ENCODE peak calls at places on chromosomes 7 and 10, in seven cellular contexts. S, W, G, O, E, R and Q are unnamed samples. For H3K4me1, the result is how much of the 10 kb centered on the place peaks cover.

GRCh38 chr10:22959292-22959691 is 31.4 kb downstream of the ARMC3 start:
- DNase-seq in E (no peak), G (peak), R (no peak), S (no peak), O (no peak), W (no peak), Q (no peak)

GRCh38 chr7:96236198-96237039 is 85.5 kb downstream of the SLC25A13 start:
- DNase-seq in W (peak), O (peak), S (no peak), G (no peak), E (no peak), R (peak), Q (no peak)

GRCh38 chr10:128431083-128431482 is 304.9 kb upstream of the MKI67 start:
- DNase-seq in R (no peak), O (no peak), S (no peak), W (no peak), G (no peak), E (no peak), Q (no peak)

GRCh38 chr7:36949711-36950600 is 225.7 kb upstream of the AOAH start:
- DNase-seq in E (no peak), S (no peak), G (peak), W (no peak), O (no peak), R (no peak), Q (no peak)

GRCh38 chr10:13673165-13673564 is 86.4 kb downstream of the PRPF18 start:
- DNase-seq in G (no peak), R (no peak), W (no peak), S (no peak), E (no peak), O (no peak), Q (no peak)

GRCh38 chr7:139940866-139941265 is 111.8 kb downstream of the TBXAS1 start:
- DNase-seq in G (no peak), S (no peak), W (no peak), O (no peak), E (no peak), R (no peak), Q (no peak)

GRCh38 chr7:134547738-134548054 is 1.2 kb upstream of the AKR1B15 start:
- DNase-seq in W (no peak), E (no peak), G (no peak), S (peak), O (no peak), R (no peak), Q (no peak)

GRCh38 chr10:48476279-48476982 is 128.4 kb downstream of the ARHGAP22 start:
- DNase-seq in G (no peak), S (no peak), R (no peak), E (peak), W (peak), O (no peak), Q (no peak)

GRCh38 chr7:24978837-24979469 is 1.0 kb downstream of the OSBPL3 start:
- DNase-seq in E (peak), R (no peak), G (no peak), S (no peak), W (no peak), O (no peak), Q (no peak)

GRCh38 chr10:123792579-123792978 is 99.0 kb downstream of the CPXM2 start:
- DNase-seq in O (no peak), R (no peak), G (no peak), S (no peak), W (no peak), E (peak), Q (no peak)

GRCh38 chr10:51508156-51508555 is 191.2 kb downstream of the CSTF2T start:
- DNase-seq in S (no peak), R (no peak), O (no peak), W (no peak), G (no peak), E (no peak), Q (no peak)

GRCh38 chr10:109931153-109931552 is 7.8 kb upstream of the XPNPEP1 start:
- DNase-seq in E (no peak), W (no peak), G (no peak), S (no peak), R (no peak), O (no peak), Q (no peak)

GRCh38 chr7:131346885-131347592 is 19.4 kb downstream of the MKLN1 start:
- DNase-seq in E (no peak), G (no peak), S (no peak), R (no peak), W (no peak), O (no peak), Q (no peak)

GRCh38 chr7:96794063-96794462 is 84.4 kb upstream of the SEM1 start:
- DNase-seq in E (no peak), W (no peak), O (no peak), G (no peak), S (no peak), R (no peak), Q (no peak)

GRCh38 chr7:102068846-102069245 is 217.8 kb upstream of the SH2B2 start:
- DNase-seq in G (no peak), O (no peak), S (no peak), R (no peak), W (no peak), E (no peak), Q (no peak)

GRCh38 chr7:100803398-100804161 is 23.7 kb downstream of the EPHB4 start:
- DNase-seq in G (peak), O (no peak), W (peak), R (peak), S (peak), E (peak), Q (no peak)

GRCh38 chr10:59654007-59654406 is 55.6 kb downstream of the SLC16A9 start:
- DNase-seq in W (no peak), R (no peak), E (no peak), G (no peak), O (no peak), S (no peak), Q (no peak)

GRCh38 chr7:25009271-25009670 is 29.3 kb upstream of the OSBPL3 start:
- DNase-seq in E (no peak), S (no peak), R (no peak), G (no peak), W (no peak), O (no peak), Q (no peak)

GRCh38 chr10:85642082-85642420 is 724.5 kb downstream of the GRID1 start:
- DNase-seq in W (no peak), G (no peak), E (no peak), O (no peak), R (no peak), S (no peak), Q (no peak)

GRCh38 chr10:110747609-110748464 is 103.7 kb downstream of the RBM20 start:
- DNase-seq in G (no peak), R (no peak), E (no peak), S (no peak), W (no peak), O (no peak), Q (no peak)

GRCh38 chr10:110044681-110045080 is 36.9 kb downstream of the ADD3 start:
- DNase-seq in E (no peak), O (no peak), R (no peak), W (no peak), S (no peak), G (no peak), Q (no peak)

GRCh38 chr10:5252177-5253037 is 55.8 kb downstream of the AKR1C4 start:
- DNase-seq in W (no peak), E (peak), O (no peak), G (peak), R (no peak), S (no peak), Q (no peak)

GRCh38 chr10:18377898-18378297 is 237.7 kb downstream of the CACNB2 start:
- DNase-seq in G (no peak), E (no peak), S (no peak), O (no peak), W (no peak), R (no peak), Q (no peak)

GRCh38 chr7:116173051-116174028 is 37.0 kb upstream of the TES start:
- DNase-seq in O (peak), W (peak), E (no peak), S (no peak), G (peak), R (peak), Q (peak)

DNA sequence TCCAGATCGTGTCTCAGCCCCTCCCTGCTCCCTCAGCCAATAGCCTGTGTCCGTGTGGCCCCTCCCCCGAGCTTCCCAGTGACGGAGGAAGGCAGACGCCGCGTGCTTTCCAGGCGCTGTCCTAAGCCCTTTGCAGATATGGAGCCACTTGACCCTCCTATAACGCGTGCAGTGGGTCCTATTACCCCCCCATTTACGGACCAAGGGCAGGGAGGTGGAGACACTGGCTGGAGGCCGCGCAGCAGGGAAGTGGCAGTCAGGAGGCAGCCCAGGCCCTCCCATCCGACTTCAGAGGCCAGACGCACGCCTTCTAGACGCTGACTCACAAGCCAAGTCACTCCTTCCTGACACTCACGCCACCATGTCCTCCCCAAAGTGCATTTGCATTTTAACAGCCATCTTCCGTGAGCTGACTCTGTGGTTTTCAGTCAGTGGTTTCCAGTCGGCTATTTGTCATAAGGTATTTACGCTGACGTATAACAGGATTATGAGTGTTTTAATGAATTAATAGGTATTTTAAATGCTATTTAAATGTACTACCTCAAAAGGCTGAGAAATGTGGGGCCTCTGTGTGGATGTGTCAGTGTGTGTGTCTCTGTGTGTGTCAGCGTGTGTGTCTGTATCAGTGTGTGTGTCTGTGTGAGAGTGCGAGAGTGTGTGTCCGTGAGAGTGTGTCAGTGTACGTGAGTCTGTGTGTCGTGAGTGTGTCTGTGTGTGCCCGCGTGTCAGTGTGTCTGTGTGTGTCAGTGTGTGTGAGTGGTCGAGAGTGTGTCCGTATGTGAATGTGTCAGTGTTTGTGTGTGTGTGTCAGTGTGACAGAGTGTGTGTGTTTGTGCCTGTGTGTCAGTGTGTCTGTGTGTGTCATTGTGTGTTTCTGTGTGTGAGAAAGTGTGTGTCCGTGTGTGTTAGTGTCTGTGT is 92.1 kb upstream of the INSIG1 start:
- DNase-seq in G (no peak), O (peak), W (peak), S (peak), R (peak), E (peak), Q (peak)
- H3K4me3 ChIP-seq in G (no peak), O (peak), W (no peak), S (peak), R (peak), E (no peak), Q (peak)

GRCh38 chr10:102762401-102763015 is 18.8 kb downstream of the WBP1L start:
- DNase-seq in O (no peak), W (no peak), G (no peak), S (no peak), E (no peak), R (no peak), Q (no peak)
- H3K4me1 ChIP-seq in O (under half), W (under half), G (under half), S (under half), E (under half), R (under half), Q (under half)

GRCh38 chr10:15182541-15183207 is 14.2 kb upstream of the NMT2 start:
- DNase-seq in R (no peak), G (no peak), E (no peak), W (no peak), O (no peak), S (no peak), Q (no peak)
- TF ChIP-seq SIN3A in R (no peak), G (no peak), E (no peak), W (no peak), O (no peak), S (no peak), Q (no peak)

GRCh38 chr10:71739368-71739900 is 19.9 kb upstream of the C10orf105 start:
- DNase-seq in W (no peak), O (no peak), R (no peak), S (no peak), E (no peak), G (no peak), Q (no peak)

GRCh38 chr10:71741671-71742070 is 22.1 kb upstream of the C10orf105 start:
- DNase-seq in R (no peak), G (no peak), W (no peak), S (no peak), E (no peak), O (no peak), Q (no peak)

GRCh38 chr10:71740069-71740468 is 20.5 kb upstream of the C10orf105 start:
- DNase-seq in R (no peak), O (no peak), G (no peak), W (no peak), E (no peak), S (no peak), Q (no peak)

GRCh38 chr10:71742301-71743098 is 22.9 kb upstream of the C10orf105 start:
- DNase-seq in G (no peak), E (no peak), O (no peak), S (no peak), W (no peak), R (no peak), Q (no peak)

DNA sequence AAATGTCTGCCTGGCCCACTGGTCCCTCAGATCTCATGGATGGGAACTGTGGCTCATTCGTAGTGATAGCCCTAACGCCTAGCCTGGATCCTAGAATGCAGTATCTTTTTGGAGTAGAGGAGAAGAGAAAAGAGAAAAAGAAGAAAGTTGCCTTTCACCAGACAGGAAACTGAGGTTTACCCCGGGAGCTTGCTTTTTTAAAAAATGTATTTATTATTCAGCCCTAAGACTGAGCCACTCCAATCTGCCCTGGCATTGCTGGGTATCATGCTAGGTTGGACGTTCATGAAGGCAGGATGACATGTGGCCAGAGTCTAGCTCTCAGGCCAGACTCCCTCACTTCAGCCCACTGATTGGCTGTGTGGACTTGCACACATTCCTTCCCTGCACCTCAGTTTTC is 21.5 kb upstream of the C10orf105 start:
- DNase-seq in S (no peak), E (no peak), R (no peak), O (no peak), W (no peak), G (no peak), Q (no peak)
- H3K4me3 ChIP-seq in S (no peak), E (no peak), R (no peak), O (no peak), W (no peak), G (no peak), Q (no peak)

DNA sequence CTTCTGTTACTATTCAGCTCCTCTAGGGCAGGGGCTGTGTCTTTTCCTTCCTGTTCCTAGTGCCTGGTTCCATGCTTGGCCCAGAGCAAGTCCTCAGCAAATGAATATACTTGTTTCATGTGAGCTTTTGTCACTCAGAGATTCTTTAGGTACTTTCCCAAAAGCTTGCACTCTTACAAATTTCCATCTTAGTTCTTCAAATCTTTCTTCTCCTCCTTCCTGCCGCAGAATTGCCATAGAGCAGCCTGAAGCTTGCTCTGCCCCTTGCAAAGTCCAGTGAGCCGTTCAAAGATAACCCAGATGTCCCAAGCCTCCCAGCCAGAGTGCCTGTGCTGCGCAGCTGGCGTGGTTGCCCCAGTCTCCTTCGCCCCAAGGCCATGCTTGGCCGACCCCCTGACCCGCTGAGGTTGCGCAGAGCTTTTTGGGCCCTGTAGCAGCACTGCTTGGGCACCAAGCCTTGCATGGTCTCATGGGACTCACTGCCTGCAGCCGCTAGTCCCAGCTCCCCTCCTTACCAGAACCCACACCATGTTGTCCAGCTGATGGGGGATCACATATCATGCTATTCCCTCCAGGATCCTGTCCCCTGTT is 20.7 kb downstream of the CHST3 start:
- DNase-seq in O (no peak), W (peak), S (peak), G (no peak), R (no peak), E (no peak), Q (no peak)
- H3K4me1 ChIP-seq in O (under half), W (under half), S (under half), G (half or more), R (under half), E (under half), Q (under half)

GRCh38 chr10:26557641-26558014 is 119.5 kb downstream of the APBB1IP start:
- DNase-seq in E (no peak), R (no peak), S (no peak), G (no peak), O (no peak), W (no peak), Q (no peak)

GRCh38 chr10:26555719-26556368 is 117.7 kb downstream of the APBB1IP start:
- DNase-seq in G (peak), E (no peak), R (no peak), S (no peak), W (no peak), O (no peak), Q (no peak)

GRCh38 chr10:26554246-26554645 is 116.1 kb downstream of the APBB1IP start:
- DNase-seq in E (no peak), W (no peak), O (no peak), S (no peak), G (no peak), R (no peak), Q (no peak)

GRCh38 chr10:26556756-26557640 is 118.9 kb downstream of the APBB1IP start:
- DNase-seq in S (no peak), R (peak), G (peak), E (no peak), O (peak), W (peak), Q (peak)
- TF ChIP-seq SIN3A in S (no peak), R (no peak), G (no peak), E (no peak), O (no peak), W (no peak), Q (no peak)

GRCh38 chr10:99930731-99931550 is 78.8 kb downstream of the DNMBP start:
- DNase-seq in G (peak), R (no peak), W (no peak), S (no peak), O (peak), E (no peak), Q (no peak)

GRCh38 chr10:99926925-99927718 is 82.6 kb downstream of the DNMBP start:
- DNase-seq in G (peak), R (no peak), S (no peak), O (no peak), W (no peak), E (no peak), Q (no peak)

GRCh38 chr10:99929360-99929759 is 80.4 kb downstream of the DNMBP start:
- DNase-seq in O (no peak), E (no peak), W (no peak), R (no peak), G (no peak), S (no peak), Q (no peak)

GRCh38 chr10:99924856-99925255 is 84.9 kb downstream of the DNMBP start:
- DNase-seq in E (no peak), O (no peak), S (no peak), G (no peak), W (no peak), R (no peak), Q (no peak)

GRCh38 chr10:99927719-99928280 is 81.9 kb downstream of the DNMBP start:
- DNase-seq in O (no peak), R (no peak), G (peak), W (no peak), S (no peak), E (no peak), Q (no peak)
- H3K4me3 ChIP-seq in O (no peak), R (no peak), G (peak), W (no peak), S (no peak), E (no peak), Q (peak)

GRCh38 chr10:26485150-26485941 is 47.2 kb downstream of the APBB1IP start:
- DNase-seq in E (no peak), S (no peak), G (no peak), W (no peak), O (no peak), R (no peak), Q (no peak)
- H3K4me1 ChIP-seq in E (under half), S (under half), G (under half), W (under half), O (under half), R (under half), Q (under half)

DNA sequence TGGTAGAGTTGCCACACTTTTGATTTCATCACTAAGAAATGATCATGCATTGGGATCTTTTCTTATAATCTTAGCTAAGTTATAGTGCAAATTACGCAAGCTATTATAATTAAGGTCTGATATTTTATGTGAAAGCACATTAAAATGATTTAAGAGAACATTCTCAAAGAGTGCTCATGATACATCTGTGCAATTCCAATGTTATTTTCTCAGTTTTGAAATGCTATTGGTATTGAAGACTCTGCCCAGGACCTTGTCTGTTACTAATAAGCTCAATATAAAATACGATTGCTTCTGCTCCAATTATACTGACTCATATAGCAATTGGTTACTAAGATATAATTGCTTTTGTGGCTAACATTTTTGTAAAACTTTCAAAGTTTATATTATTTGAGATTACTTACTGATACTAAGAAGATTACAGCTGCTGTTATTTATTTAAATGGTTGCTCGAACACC is 180.9 kb downstream of the ADAM12 start:
- DNase-seq in G (no peak), W (no peak), S (no peak), R (no peak), O (no peak), E (no peak), Q (no peak)
- TF ChIP-seq SIN3A in G (no peak), W (no peak), S (no peak), R (no peak), O (no peak), E (no peak), Q (no peak)

DNA sequence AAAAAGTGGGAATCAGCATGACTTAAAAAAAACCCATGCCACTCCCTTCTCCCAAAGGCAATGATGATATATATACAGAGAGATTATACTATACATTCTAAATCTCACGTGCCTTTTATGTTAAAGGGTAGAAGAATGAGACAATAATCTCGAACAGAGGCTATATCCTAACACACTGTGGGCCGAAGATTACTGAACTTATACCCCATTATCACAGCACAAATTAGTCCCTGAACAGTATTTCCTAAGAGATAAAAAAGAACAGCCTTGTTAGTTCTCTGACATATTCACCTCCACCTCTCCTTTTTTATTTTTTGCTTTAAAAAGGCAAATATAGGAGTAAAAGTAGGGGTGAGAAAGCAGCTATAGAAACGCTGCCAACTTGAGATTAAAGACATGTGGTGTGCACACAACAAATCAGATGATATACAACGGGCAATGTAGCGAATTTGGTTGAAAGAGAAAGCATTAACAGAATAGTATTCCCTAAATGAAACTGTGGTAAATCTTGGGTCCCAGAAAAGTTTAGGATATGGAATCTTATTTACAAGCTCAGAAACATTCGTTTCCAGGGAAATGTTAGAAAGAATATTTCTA is 69.6 kb downstream of the JMJD1C start:
- DNase-seq in G (no peak), E (no peak), W (no peak), R (no peak), S (no peak), O (no peak), Q (no peak)
- H3K4me3 ChIP-seq in G (no peak), E (no peak), W (peak), R (no peak), S (no peak), O (no peak), Q (no peak)